ENCODE peak calls at places on chromosome 16, in seven cellular contexts. One of them, this sample, is unnamed.

GRCh38 chr16:11914759-11915643 is 755 bp downstream of the GSPT1 start:
- DNase-seq in COR-L47: peak; percentile 13
- DNase-seq in fibroblast of lung: peak; percentile 45
- DNase-seq in T-helper 17 cell: peak; percentile 25
- DNase-seq in naive thymus-derived CD8-positive, alpha-beta T cell: peak; percentile 38
- DNase-seq in ovary: no peak
- DNase-seq in GM23338: peak; percentile 63
- DNase-seq in this sample: peak; percentile 28

GRCh38 chr16:6636457-6636856 is 696.2 kb upstream of the RBFOX1 start:
- DNase-seq in GM23338: no peak
- DNase-seq in fibroblast of lung: no peak
- DNase-seq in ovary: no peak
- DNase-seq in COR-L47: no peak
- DNase-seq in naive thymus-derived CD8-positive, alpha-beta T cell: no peak
- DNase-seq in T-helper 17 cell: no peak
- DNase-seq in this sample: no peak

GRCh38 chr16:4684763-4685162 is 8.6 kb upstream of the NUDT16L1 start:
- DNase-seq in COR-L47: no peak
- DNase-seq in ovary: no peak
- DNase-seq in naive thymus-derived CD8-positive, alpha-beta T cell: no peak
- DNase-seq in GM23338: no peak
- DNase-seq in T-helper 17 cell: no peak
- DNase-seq in fibroblast of lung: no peak
- DNase-seq in this sample: no peak

GRCh38 chr16:1532081-1532760 is 1.2 kb upstream of the TMEM204 start:
- DNase-seq in COR-L47: no peak
- DNase-seq in fibroblast of lung: peak; percentile 14
- DNase-seq in ovary: peak; percentile 61
- DNase-seq in GM23338: no peak
- DNase-seq in T-helper 17 cell: no peak
- DNase-seq in naive thymus-derived CD8-positive, alpha-beta T cell: no peak
- DNase-seq in this sample: no peak

GRCh38 chr16:88456356-88457292 is 3.5 kb downstream of the ZFPM1 start:
- DNase-seq in fibroblast of lung: no peak
- DNase-seq in T-helper 17 cell: no peak
- DNase-seq in COR-L47: peak; percentile 77
- DNase-seq in naive thymus-derived CD8-positive, alpha-beta T cell: no peak
- DNase-seq in ovary: no peak
- DNase-seq in GM23338: no peak
- DNase-seq in this sample: no peak

GRCh38 chr16:74737521-74737920 is 36.9 kb upstream of the MLKL start:
- DNase-seq in T-helper 17 cell: no peak
- DNase-seq in ovary: no peak
- DNase-seq in fibroblast of lung: no peak
- DNase-seq in GM23338: no peak
- DNase-seq in naive thymus-derived CD8-positive, alpha-beta T cell: no peak
- DNase-seq in COR-L47: no peak
- DNase-seq in this sample: no peak

GRCh38 chr16:1308977-1309885 is at the start of gene UBE2I:
- DNase-seq in ovary: peak; percentile 96
- DNase-seq in fibroblast of lung: peak; percentile 99
- DNase-seq in COR-L47: peak; percentile 95
- DNase-seq in T-helper 17 cell: peak; percentile 94
- DNase-seq in naive thymus-derived CD8-positive, alpha-beta T cell: peak; percentile 99
- DNase-seq in GM23338: peak; percentile 96
- DNase-seq in this sample: peak; percentile 97

GRCh38 chr16:22623351-22623781 is 112.7 kb downstream of the NPIPB5 start:
- DNase-seq in COR-L47: no peak
- DNase-seq in T-helper 17 cell: no peak
- DNase-seq in fibroblast of lung: peak; percentile 48
- DNase-seq in ovary: no peak
- DNase-seq in GM23338: no peak
- DNase-seq in naive thymus-derived CD8-positive, alpha-beta T cell: no peak
- DNase-seq in this sample: no peak

GRCh38 chr16:53714080-53715050 is 10.4 kb downstream of the FTO start:
- DNase-seq in GM23338: peak; percentile 12
- DNase-seq in naive thymus-derived CD8-positive, alpha-beta T cell: no peak
- DNase-seq in COR-L47: peak; percentile 86
- DNase-seq in ovary: no peak
- DNase-seq in fibroblast of lung: peak; percentile 28
- DNase-seq in T-helper 17 cell: no peak
- DNase-seq in this sample: no peak

GRCh38 chr16:17529982-17530760 is 59.4 kb upstream of the XYLT1 start:
- DNase-seq in fibroblast of lung: no peak
- DNase-seq in naive thymus-derived CD8-positive, alpha-beta T cell: peak; percentile 69
- DNase-seq in ovary: no peak
- DNase-seq in T-helper 17 cell: no peak
- DNase-seq in GM23338: no peak
- DNase-seq in COR-L47: no peak
- DNase-seq in this sample: no peak

GRCh38 chr16:10539256-10539655 is 41.1 kb downstream of the EMP2 start:
- DNase-seq in GM23338: no peak
- DNase-seq in COR-L47: no peak
- DNase-seq in naive thymus-derived CD8-positive, alpha-beta T cell: no peak
- DNase-seq in ovary: peak; percentile 26
- DNase-seq in T-helper 17 cell: no peak
- DNase-seq in fibroblast of lung: no peak
- DNase-seq in this sample: no peak

GRCh38 chr16:82181456-82182185 is 11.6 kb upstream of the MPHOSPH6 start:
- DNase-seq in T-helper 17 cell: no peak
- DNase-seq in GM23338: no peak
- DNase-seq in naive thymus-derived CD8-positive, alpha-beta T cell: no peak
- DNase-seq in fibroblast of lung: no peak
- DNase-seq in ovary: no peak
- DNase-seq in COR-L47: no peak
- DNase-seq in this sample: no peak

GRCh38 chr16:12675852-12676251 is 127.8 kb downstream of the CPPED1 start:
- DNase-seq in ovary: no peak
- DNase-seq in T-helper 17 cell: no peak
- DNase-seq in naive thymus-derived CD8-positive, alpha-beta T cell: no peak
- DNase-seq in fibroblast of lung: no peak
- DNase-seq in COR-L47: no peak
- DNase-seq in GM23338: no peak
- DNase-seq in this sample: peak; percentile 75

GRCh38 chr16:30561212-30561816 is 3.1 kb upstream of the ZNF764 start:
- DNase-seq in ovary: peak; percentile 52
- DNase-seq in COR-L47: no peak
- DNase-seq in fibroblast of lung: no peak
- DNase-seq in naive thymus-derived CD8-positive, alpha-beta T cell: peak; percentile 12
- DNase-seq in T-helper 17 cell: no peak
- DNase-seq in GM23338: peak; percentile 69
- DNase-seq in this sample: no peak

GRCh38 chr16:24774510-24774909 is 45.1 kb downstream of the TNRC6A start:
- DNase-seq in GM23338: no peak
- DNase-seq in ovary: no peak
- DNase-seq in fibroblast of lung: no peak
- DNase-seq in COR-L47: no peak
- DNase-seq in naive thymus-derived CD8-positive, alpha-beta T cell: no peak
- DNase-seq in T-helper 17 cell: no peak
- DNase-seq in this sample: no peak

GRCh38 chr16:962901-963814 is 7.6 kb downstream of the LMF1 start:
- DNase-seq in ovary: no peak
- DNase-seq in naive thymus-derived CD8-positive, alpha-beta T cell: no peak
- DNase-seq in fibroblast of lung: no peak
- DNase-seq in COR-L47: no peak
- DNase-seq in T-helper 17 cell: no peak
- DNase-seq in GM23338: no peak
- DNase-seq in this sample: no peak

GRCh38 chr16:82748026-82748425 is 121.3 kb downstream of the CDH13 start:
- DNase-seq in GM23338: no peak
- DNase-seq in T-helper 17 cell: no peak
- DNase-seq in fibroblast of lung: peak; percentile 91
- DNase-seq in ovary: no peak
- DNase-seq in naive thymus-derived CD8-positive, alpha-beta T cell: no peak
- DNase-seq in COR-L47: no peak
- DNase-seq in this sample: peak; percentile 66

GRCh38 chr16:55954906-55955305 is 79.7 kb upstream of the CES5A start:
- DNase-seq in ovary: no peak
- DNase-seq in GM23338: no peak
- DNase-seq in naive thymus-derived CD8-positive, alpha-beta T cell: no peak
- DNase-seq in T-helper 17 cell: no peak
- DNase-seq in COR-L47: no peak
- DNase-seq in fibroblast of lung: no peak
- DNase-seq in this sample: no peak

This sample was measured in IMR-90.